ENCODE peak calls at places on chromosome 22, in six cellular contexts. P, U, L, X, R and N are unnamed samples.

GRCh38 chr22:28006271-28006670 is 87.2 kb upstream of the PITPNB start:
- DNase-seq in R (no peak), L (no peak), U (no peak), X (no peak), P (peak), N (no peak)

GRCh38 chr22:49116021-49116420 is 711.7 kb downstream of the BRD1 start:
- DNase-seq in U (no peak), R (no peak), X (no peak), L (no peak), P (no peak), N (no peak)

GRCh38 chr22:39290724-39291161 is 28.7 kb downstream of the RPL3 start:
- DNase-seq in P (peak), U (no peak), X (no peak), R (no peak), L (no peak), N (no peak)

GRCh38 chr22:21698430-21699329 is 32.9 kb downstream of the PPIL2 start:
- DNase-seq in U (no peak), R (no peak), L (no peak), P (no peak), X (no peak), N (no peak)

GRCh38 chr22:36612458-36612857 is 83.5 kb upstream of the EIF3D start:
- DNase-seq in L (no peak), X (peak), U (no peak), R (no peak), P (peak), N (no peak)

GRCh38 chr22:21762712-21763581 is 27.4 kb upstream of the YPEL1 start:
- DNase-seq in U (peak), L (no peak), X (no peak), R (no peak), P (no peak), N (no peak)

GRCh38 chr22:46364341-46365165 is 29.0 kb downstream of the TRMU start:
- DNase-seq in X (no peak), U (no peak), L (no peak), R (no peak), P (no peak), N (no peak)

GRCh38 chr22:47210112-47210657 is 447.7 kb downstream of the TBC1D22A start:
- DNase-seq in L (peak), U (no peak), R (no peak), X (no peak), P (no peak), N (no peak)

GRCh38 chr22:19307872-19308271 is 16.4 kb upstream of the CLTCL1 start:
- DNase-seq in L (no peak), P (no peak), U (no peak), R (no peak), X (no peak), N (no peak)

GRCh38 chr22:45129703-45130524 is 33.8 kb upstream of the NUP50 start:
- DNase-seq in P (no peak), L (no peak), R (no peak), X (no peak), U (no peak), N (no peak)

GRCh38 chr22:22098457-22099193 is 116.0 kb upstream of the TOP3B start:
- DNase-seq in L (no peak), X (no peak), P (no peak), U (no peak), R (no peak), N (no peak)

GRCh38 chr22:30837531-30837930 is 131.0 kb downstream of the MORC2 start:
- DNase-seq in U (no peak), R (no peak), P (no peak), L (no peak), X (no peak), N (no peak)

GRCh38 chr22:19361501-19362103 is 69.9 kb downstream of the HIRA start:
- DNase-seq in X (no peak), R (no peak), P (no peak), U (no peak), L (no peak), N (no peak)

GRCh38 chr22:30015846-30016245 is 64.4 kb upstream of the HORMAD2 start:
- DNase-seq in U (no peak), L (no peak), X (peak), P (peak), R (no peak), N (no peak)

GRCh38 chr22:45604239-45604711 is 67.4 kb upstream of the ATXN10 start:
- DNase-seq in X (no peak), R (no peak), L (no peak), P (peak), U (no peak), N (peak)

GRCh38 chr22:23913306-23913660 is 19.1 kb downstream of the MIF start:
- DNase-seq in P (no peak), X (no peak), U (no peak), R (no peak), L (no peak), N (no peak)

GRCh38 chr22:19959043-19959586 is 17.5 kb upstream of the TXNRD2 start:
- DNase-seq in X (no peak), U (peak), R (no peak), L (no peak), P (peak), N (no peak)

GRCh38 chr22:34886391-34886790 is 179.6 kb upstream of the ISX start:
- DNase-seq in X (no peak), U (no peak), R (no peak), L (no peak), P (peak), N (no peak)

GRCh38 chr22:44761025-44761424 is 8.7 kb downstream of the ARHGAP8 start:
- DNase-seq in X (no peak), U (no peak), L (no peak), R (no peak), P (no peak), N (no peak)

GRCh38 chr22:35312198-35313059 is 12.7 kb downstream of the TOM1 start:
- DNase-seq in R (no peak), P (peak), L (peak), X (no peak), U (peak), N (peak)

GRCh38 chr22:26546282-26546681 is 34.0 kb upstream of the TFIP11 start:
- DNase-seq in X (no peak), L (no peak), P (no peak), R (no peak), U (no peak), N (no peak)

GRCh38 chr22:17775781-17776470 is 1.7 kb upstream of the BID start:
- DNase-seq in P (no peak), L (no peak), R (no peak), X (no peak), U (no peak), N (no peak)

GRCh38 chr22:46791201-46791731 is 28.8 kb downstream of the TBC1D22A start:
- DNase-seq in U (no peak), X (no peak), P (peak), R (no peak), L (peak), N (no peak)

GRCh38 chr22:39996732-39997131 is 2.0 kb downstream of the FAM83F start:
- DNase-seq in U (no peak), L (no peak), P (no peak), R (no peak), X (no peak), N (no peak)

GRCh38 chr22:25002241-25002985 is 49.9 kb downstream of the KIAA1671 start:
- DNase-seq in R (no peak), L (no peak), U (no peak), P (no peak), X (no peak), N (no peak)

GRCh38 chr22:49083607-49084006 is 744.1 kb downstream of the BRD1 start:
- DNase-seq in P (no peak), L (no peak), X (no peak), R (no peak), U (peak), N (no peak)